ENCODE peak calls at places on chromosomes 12 and 14, in seven cellular contexts. F is foreskin melanocyte, V is GM12865, E is thoracic aorta, P is endothelial cell, Q is H9, A is gastrocnemius medialis. X is an unnamed sample.

GRCh38 chr12:105462841-105463240 is 132.3 kb downstream of the C12orf75 start:
- DNase-seq in F (no peak), V (no peak), E (no peak), P (no peak), Q (no peak), A (no peak), X (peak)

GRCh38 chr12:19288603-19289244 is 150.6 kb upstream of the AEBP2 start:
- DNase-seq in F (peak), V (peak), E (no peak), P (no peak), Q (no peak), A (no peak), X (peak)

GRCh38 chr12:39383064-39383552 is 59.8 kb downstream of the KIF21A start:
- DNase-seq in F (no peak), V (no peak), E (no peak), P (no peak), Q (no peak), A (no peak), X (no peak)

GRCh38 chr12:117161460-117162166 is 28.7 kb downstream of the FBXO21 start:
- DNase-seq in F (no peak), V (no peak), E (no peak), P (no peak), Q (no peak), A (no peak), X (no peak)

GRCh38 chr12:130813949-130814348 is 25.1 kb downstream of the STX2 start:
- DNase-seq in F (no peak), V (peak), E (no peak), P (no peak), Q (no peak), A (no peak), X (no peak)

GRCh38 chr14:104299993-104300761 is 161.8 kb downstream of the KIF26A start:
- DNase-seq in F (no peak), V (no peak), E (no peak), P (no peak), Q (no peak), A (no peak), X (no peak)

GRCh38 chr14:51539571-51540037 is 112.1 kb upstream of the FRMD6 start:
- DNase-seq in F (peak), V (peak), E (no peak), P (no peak), Q (no peak), A (no peak), X (peak)

GRCh38 chr12:130879781-130880389 is 8.0 kb downstream of the RAN start:
- DNase-seq in F (no peak), V (peak), E (no peak), P (no peak), Q (peak), A (no peak), X (no peak)